ENCODE peak calls at places on chromosome 10, in six cellular contexts. B is H9, Z is IMR-90, U is trophoblast cell, T is H1, I is mesenchymal stem cell. M is an unnamed sample.

GRCh38 chr10:22301193-22301592 is 15.0 kb upstream of the COMMD3 start:
- DNase-seq in I (no peak), B (no peak), T (no peak), Z (no peak), U (no peak), M (no peak)

GRCh38 chr10:29243750-29244149 is 45.1 kb upstream of the LYZL1 start:
- DNase-seq in U (peak; percentile 88), Z (no peak), B (peak; percentile 52), I (no peak), T (no peak), M (no peak)

GRCh38 chr10:58773351-58773750 is 260.7 kb downstream of the BICC1 start:
- DNase-seq in U (no peak), T (no peak), Z (peak; percentile 48), B (no peak), I (peak; percentile 26), M (no peak)

GRCh38 chr10:104049497-104050250 is 36.0 kb downstream of the COL17A1 start:
- DNase-seq in I (no peak), B (no peak), T (no peak), Z (peak; percentile 49), U (no peak), M (no peak)

GRCh38 chr10:110764793-110765512 is 106.8 kb upstream of the PDCD4 start:
- DNase-seq in T (no peak), B (no peak), U (peak; percentile 7), Z (no peak), I (no peak), M (no peak)

GRCh38 chr10:118311505-118311904 is 30.6 kb downstream of the FAM204A start:
- DNase-seq in T (no peak), I (no peak), B (no peak), Z (no peak), U (peak; percentile 6), M (no peak)

GRCh38 chr10:126686732-126687693 is 16.5 kb upstream of the C10orf90 start:
- DNase-seq in U (no peak), I (peak; percentile 23), T (no peak), B (peak; percentile 44), Z (no peak), M (no peak)

GRCh38 chr10:14659626-14660196 is 115.0 kb downstream of the FAM107B start:
- DNase-seq in B (no peak), U (peak; percentile 32), T (no peak), Z (no peak), I (no peak), M (no peak)

GRCh38 chr10:964988-965417 is 23.2 kb upstream of the GTPBP4 start:
- DNase-seq in B (no peak), T (no peak), Z (no peak), I (no peak), U (no peak), M (no peak)

GRCh38 chr10:58152698-58153263 is 114.9 kb downstream of the IPMK start:
- DNase-seq in Z (peak; percentile 53), U (peak; percentile 79), I (peak; percentile 47), B (peak; percentile 63), T (peak; percentile 43), M (peak; percentile 39)

DNA sequence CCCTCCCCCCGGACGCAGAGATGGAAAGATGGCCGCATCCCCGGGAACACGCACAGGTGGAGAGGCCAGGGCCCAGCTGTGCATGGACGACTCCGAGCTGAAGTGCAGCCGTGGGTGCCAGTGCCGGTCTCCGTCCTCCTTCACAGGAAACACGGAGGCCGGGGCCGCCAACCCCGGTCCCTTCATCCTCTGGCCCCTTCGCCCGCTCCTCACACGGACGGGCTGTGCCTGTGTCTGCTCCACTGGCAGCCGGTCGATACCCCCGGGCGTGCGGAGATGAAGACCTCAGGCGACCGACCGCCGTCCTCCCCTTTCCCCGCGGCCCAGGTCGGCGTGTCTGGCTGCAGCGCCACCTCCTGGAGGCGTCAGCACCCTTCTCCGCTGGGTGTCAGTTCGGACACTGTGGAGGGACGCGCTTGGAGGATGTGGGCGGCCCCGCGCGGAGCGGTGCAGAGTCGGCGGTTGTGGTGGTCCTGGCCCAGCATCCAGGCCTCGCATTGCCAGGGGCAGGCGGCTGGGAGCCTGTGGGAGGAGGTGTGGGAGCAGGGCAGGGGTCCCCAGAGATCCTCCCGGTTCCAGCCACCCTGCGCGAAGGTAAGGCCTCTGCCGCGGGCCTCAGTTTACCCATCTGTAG is 9.9 kb downstream of the ZNF511 start:
- DNase-seq in I (peak; percentile 70), Z (peak; percentile 36), B (peak; percentile 87), U (peak; percentile 61), T (no peak), M (no peak)
- H3K9ac ChIP-seq in I (peak overlapping the region; percentile 38), Z (no peak overlapping the region), B (no peak overlapping the region), U (no peak overlapping the region), T (no peak overlapping the region), M (peak overlapping the region; percentile 90)

DNA sequence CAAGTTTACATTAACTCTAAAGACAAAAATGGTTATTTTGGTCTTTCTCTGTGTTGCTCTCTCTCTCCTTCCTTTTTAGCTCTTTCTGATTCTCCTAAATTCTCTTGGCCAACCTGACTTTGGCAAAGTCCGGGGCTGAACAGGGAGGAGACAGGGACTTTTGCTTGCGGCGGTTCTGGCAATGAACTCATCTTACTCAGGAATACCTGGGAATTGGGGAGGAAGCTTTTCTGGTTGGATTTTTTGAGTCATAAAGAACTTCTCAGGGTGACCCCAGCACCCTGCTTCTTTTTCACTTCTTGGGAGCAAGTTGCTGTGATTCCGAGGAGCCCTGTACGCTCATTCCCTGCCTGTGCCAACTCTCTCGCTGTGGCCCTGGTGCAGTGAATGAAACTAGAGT is 16.0 kb downstream of the GATA3 start:
- DNase-seq in T (no peak), U (no peak), Z (no peak), I (no peak), B (no peak), M (no peak)
- H3K27ac ChIP-seq in T (no peak overlapping the region), U (peak overlapping the region; percentile 49), Z (no peak overlapping the region), I (no peak overlapping the region), B (no peak overlapping the region), M (no peak overlapping the region)

GRCh38 chr10:44387853-44388251 is 3.0 kb upstream of the CXCL12 start:
- DNase-seq in I (no peak), Z (no peak), T (no peak), B (peak; percentile 21), U (no peak), M (no peak)

GRCh38 chr10:44390585-44391072 is 5.7 kb upstream of the CXCL12 start:
- DNase-seq in B (no peak), U (no peak), I (no peak), T (no peak), Z (no peak), M (no peak)

GRCh38 chr10:44388641-44389040 is 3.7 kb upstream of the CXCL12 start:
- DNase-seq in B (no peak), I (no peak), Z (no peak), T (no peak), U (no peak), M (no peak)

GRCh38 chr10:44389556-44389955 is 4.7 kb upstream of the CXCL12 start:
- DNase-seq in Z (no peak), T (no peak), U (no peak), I (no peak), B (no peak), M (no peak)

GRCh38 chr10:44389150-44389549 is 4.3 kb upstream of the CXCL12 start:
- DNase-seq in T (no peak), Z (no peak), B (no peak), I (no peak), U (no peak), M (no peak)
- H4K91ac ChIP-seq in T (peak overlapping the region; percentile 17), Z (no peak overlapping the region), B (no peak overlapping the region), I (no peak overlapping the region), U (no peak overlapping the region), M (no peak overlapping the region)

DNA sequence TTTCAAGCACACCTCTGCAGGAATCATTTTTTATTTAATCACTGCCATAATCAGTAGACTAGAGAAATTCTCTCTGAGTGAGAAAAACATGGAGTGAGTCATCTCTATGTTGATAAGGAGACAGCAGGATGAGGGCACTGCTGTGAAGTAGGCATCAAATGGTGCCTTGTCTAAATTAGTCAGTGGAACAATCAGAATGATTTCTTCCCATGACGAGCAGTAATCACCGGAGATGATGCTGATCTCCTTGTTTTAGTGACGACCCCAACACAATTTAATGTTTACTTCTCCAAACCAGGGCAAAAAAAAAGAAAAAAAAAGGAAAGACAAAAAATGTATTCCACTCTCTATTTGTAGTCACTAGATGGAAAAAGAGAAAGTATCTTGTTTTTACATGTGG is 75.7 kb downstream of the SORBS1 start:
- DNase-seq in Z (no peak), I (no peak), T (no peak), B (no peak), U (peak; percentile 81), M (no peak)
- H3K9ac ChIP-seq in Z (no peak overlapping the region), I (no peak overlapping the region), T (no peak overlapping the region), B (no peak overlapping the region), U (no peak overlapping the region), M (no peak overlapping the region)

GRCh38 chr10:113096111-113097045 is 146.3 kb downstream of the TCF7L2 start:
- DNase-seq in U (peak; percentile 90), I (no peak), T (no peak), B (peak; percentile 3), Z (no peak), M (no peak)
- H3K27ac ChIP-seq in U (peak overlapping the region; percentile 9), I (no peak overlapping the region), T (peak overlapping the region; percentile 19), B (no peak overlapping the region), Z (no peak overlapping the region), M (no peak overlapping the region)

M was measured in neuronal stem cell.